ENCODE peak calls at places on chromosomes 7 and 10, in four cellular contexts. R, E, K and T are unnamed samples.

GRCh38 chr10:29370092-29370611 is 81.3 kb downstream of the LYZL1 start:
- DNase-seq in K (no peak), E (no peak), R (no peak), T (no peak)

GRCh38 chr10:78861456-78862327 is 207.1 kb upstream of the ZMIZ1 start:
- DNase-seq in E (no peak), K (no peak), R (no peak), T (no peak)

GRCh38 chr7:149329265-149329664 is 67.3 kb downstream of the ZNF783 start:
- DNase-seq in K (no peak), E (no peak), R (no peak), T (no peak)

GRCh38 chr10:78276139-78276538 is 242.5 kb downstream of the RPS24 start:
- DNase-seq in K (no peak), R (no peak), E (no peak), T (no peak)

GRCh38 chr7:6232534-6232933 is 39.9 kb downstream of the CYTH3 start:
- DNase-seq in R (no peak), E (no peak), K (peak; percentile 23), T (no peak)

GRCh38 chr7:152848026-152848425 is 88.5 kb downstream of the ACTR3B start:
- DNase-seq in K (no peak), R (no peak), E (no peak), T (no peak)

GRCh38 chr10:130487562-130487961 is 351.4 kb downstream of the GLRX3 start:
- DNase-seq in K (no peak), E (no peak), R (no peak), T (no peak)

GRCh38 chr7:125059861-125060456 is 130.3 kb upstream of the POT1 start:
- DNase-seq in K (no peak), E (no peak), R (no peak), T (no peak)

GRCh38 chr10:73404690-73405089 is 9.2 kb downstream of the ANXA7 start:
- DNase-seq in E (no peak), K (no peak), R (no peak), T (no peak)

GRCh38 chr7:70030745-70031144 is 432.5 kb downstream of the AUTS2 start:
- DNase-seq in E (no peak), R (no peak), K (no peak), T (no peak)

GRCh38 chr7:17408904-17409290 is 110.4 kb downstream of the AHR start:
- DNase-seq in E (no peak), R (peak; percentile 39), K (no peak), T (no peak)